ENCODE peak calls at places on chromosomes 7 and 10, in six cellular contexts. A is CD8-positive, alpha-beta T cell; B is upper lobe of right lung; U is PC-3; S is tibial nerve; T is uterus. P is an unnamed sample.

GRCh38 chr7:123682690-123683089 is 27.0 kb downstream of the LMOD2 start:
- DNase-seq in B (no peak), A (no peak), U (peak), S (no peak), T (no peak), P (peak)

GRCh38 chr10:131435760-131436448 is 124.4 kb upstream of the TCERG1L start:
- DNase-seq in T (no peak), B (no peak), A (no peak), U (peak), S (no peak), P (no peak)

GRCh38 chr10:102675887-102676616 is 31.8 kb downstream of the TRIM8 start:
- DNase-seq in T (no peak), B (no peak), U (peak), S (no peak), A (no peak), P (peak)

GRCh38 chr7:80584778-80585177 is 53.7 kb upstream of the CD36 start:
- DNase-seq in A (no peak), U (peak), B (no peak), S (no peak), T (no peak), P (peak)

GRCh38 chr7:8189615-8190014 is 72.4 kb downstream of the ICA1 start:
- DNase-seq in B (no peak), U (no peak), S (no peak), T (no peak), A (no peak), P (no peak)

GRCh38 chr7:111958889-111959288 is 247.3 kb downstream of the DOCK4 start:
- DNase-seq in T (no peak), B (no peak), S (no peak), U (no peak), A (no peak), P (no peak)

GRCh38 chr7:83365746-83366145 is 203.1 kb upstream of the PCLO start:
- DNase-seq in U (peak), B (no peak), T (no peak), A (no peak), S (no peak), P (no peak)

GRCh38 chr10:123081896-123082295 is 53.9 kb upstream of the HMX3 start:
- DNase-seq in S (no peak), U (no peak), A (no peak), T (no peak), B (no peak), P (no peak)

DNA sequence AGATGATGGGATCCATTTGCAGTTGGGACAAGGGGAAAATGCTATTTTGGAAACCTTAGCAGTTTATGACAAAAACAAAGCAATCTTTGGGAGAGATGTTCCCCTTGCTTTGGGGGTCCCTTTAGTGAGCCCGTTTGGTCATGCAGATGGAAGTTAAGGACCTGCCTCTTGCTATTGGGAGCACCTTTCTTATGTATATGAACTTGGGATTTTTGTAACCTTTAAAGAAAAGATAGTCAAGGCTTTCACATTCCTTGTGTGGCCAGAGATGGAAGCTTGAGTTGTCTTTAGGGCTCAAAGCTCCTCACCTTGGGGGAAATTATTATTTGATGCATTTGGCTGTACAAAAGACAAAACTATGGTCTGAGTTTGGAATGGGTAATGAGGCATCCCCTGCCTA is 179.0 kb upstream of the PLPP4 start:
- DNase-seq in T (no peak), U (no peak), B (no peak), S (no peak), A (no peak), P (no peak)
- TF ChIP-seq CTCF in T (no peak), U (no peak), B (no peak), S (no peak), A (no peak), P (no peak)

DNA sequence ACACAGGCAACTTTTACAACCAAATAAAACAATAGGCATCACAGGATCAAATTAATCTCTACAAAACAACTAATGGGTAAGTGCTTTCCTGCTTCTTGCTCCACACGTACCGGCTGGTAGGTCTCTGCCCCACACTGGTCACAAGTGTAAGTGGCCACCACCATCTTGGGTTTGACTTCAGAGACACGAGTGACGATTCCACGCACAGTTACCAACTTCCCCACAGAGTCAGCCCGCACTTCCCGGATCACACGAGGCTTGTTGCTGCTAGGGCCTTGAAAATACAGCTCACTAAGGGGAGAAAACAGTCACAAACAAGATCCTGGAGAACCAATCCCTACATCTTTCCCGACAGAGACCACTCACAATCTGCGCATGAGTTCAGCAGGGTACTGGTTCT is 2.3 kb downstream of the MCM7 start:
- DNase-seq in T (no peak), A (no peak), S (no peak), U (no peak), B (no peak), P (no peak)
- H3K4me3 ChIP-seq in T (no peak), A (no peak), S (no peak), U (peak), B (no peak), P (no peak)

DNA sequence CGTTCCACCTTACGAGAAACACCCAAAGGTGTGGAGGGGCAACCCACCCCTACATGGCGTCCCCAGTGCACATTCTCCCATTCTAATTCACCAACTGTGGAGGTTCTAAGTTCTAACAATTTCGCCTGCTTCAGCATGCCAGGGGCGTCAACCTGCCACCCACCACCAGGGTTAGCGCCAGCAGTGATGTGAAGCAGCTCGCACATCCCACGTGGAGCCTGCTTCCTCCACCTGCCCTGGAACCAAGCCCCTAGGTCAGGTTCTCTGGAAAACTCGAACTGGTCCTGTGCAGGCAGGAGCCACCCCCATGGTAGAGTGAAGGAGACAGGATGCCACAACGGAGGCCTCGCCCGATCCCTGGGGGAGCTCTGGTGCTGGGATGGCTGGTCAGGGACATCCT is 33.3 kb upstream of the FXYD4 start:
- DNase-seq in A (no peak), B (no peak), S (no peak), T (no peak), U (no peak), P (no peak)
- TF ChIP-seq CTCF in A (no peak), B (no peak), S (no peak), T (no peak), U (no peak), P (no peak)

GRCh38 chr10:93751832-93752231 is 5.9 kb upstream of the LGI1 start:
- DNase-seq in B (no peak), T (no peak), A (no peak), S (no peak), U (peak), P (no peak)
- H3K4me3 ChIP-seq in B (peak), T (no peak), A (no peak), S (no peak), U (no peak), P (no peak)

GRCh38 chr7:128710391-128710930 is 28.7 kb upstream of the CALU start:
- DNase-seq in S (no peak), B (no peak), A (no peak), U (no peak), T (no peak), P (no peak)

GRCh38 chr7:128705891-128706333 is 33.2 kb upstream of the CALU start:
- DNase-seq in T (no peak), B (no peak), A (no peak), U (peak), S (no peak), P (no peak)

GRCh38 chr7:128707752-128708151 is 31.4 kb upstream of the CALU start:
- DNase-seq in S (no peak), U (no peak), B (no peak), T (no peak), A (no peak), P (no peak)

GRCh38 chr7:128708824-128709223 is 30.3 kb upstream of the CALU start:
- DNase-seq in A (no peak), U (no peak), S (no peak), B (no peak), T (no peak), P (no peak)

DNA sequence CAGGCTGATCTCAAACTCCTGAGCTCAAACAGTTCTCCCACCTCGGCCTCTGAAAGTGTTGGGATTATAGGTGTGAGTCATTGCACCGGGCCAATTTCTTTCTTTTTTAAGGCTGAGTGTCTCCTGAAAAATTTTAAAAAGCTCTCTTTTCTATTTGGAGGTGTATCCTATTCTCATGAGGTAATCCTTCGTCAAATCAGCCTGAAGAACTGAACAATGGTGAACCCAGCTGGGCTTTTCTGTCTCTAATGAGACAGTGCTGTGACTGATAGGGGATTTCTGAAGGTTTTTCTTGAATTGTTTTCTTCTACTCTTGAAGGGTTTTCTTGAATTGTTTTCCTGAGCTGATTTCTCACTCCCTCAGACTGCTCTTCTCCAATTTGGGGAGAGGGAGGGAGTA is 30.9 kb upstream of the CALU start:
- DNase-seq in U (no peak), A (no peak), B (no peak), T (no peak), S (no peak), P (no peak)
- TF ChIP-seq CTCF in U (no peak), A (no peak), B (no peak), T (no peak), S (no peak), P (no peak)

DNA sequence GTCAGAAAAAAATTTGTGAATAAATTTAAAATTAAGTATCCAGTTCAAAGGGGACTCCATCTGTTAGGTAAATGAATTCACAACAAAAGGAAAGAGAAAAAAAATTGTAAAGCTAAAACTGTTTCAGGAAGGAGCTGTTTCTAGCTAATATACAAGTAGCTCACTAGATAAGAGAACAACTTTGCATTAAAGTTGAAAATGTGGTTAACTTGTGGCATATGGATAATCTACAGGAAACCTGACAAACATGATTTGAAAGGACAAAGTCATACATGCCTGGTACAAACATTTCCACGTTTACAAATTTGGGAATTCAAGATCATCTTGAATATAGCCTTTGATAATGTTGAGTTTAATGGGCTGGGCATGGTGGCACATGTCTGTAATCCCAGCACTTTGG is 8.9 kb downstream of the NT5C3A start:
- DNase-seq in S (no peak), A (no peak), U (no peak), T (no peak), B (no peak), P (no peak)
- H3K4me3 ChIP-seq in S (no peak), A (no peak), U (no peak), T (no peak), B (no peak), P (no peak)

GRCh38 chr10:75210193-75211006 is at the start of gene VDAC2:
- DNase-seq in T (peak), U (peak), B (peak), S (peak), A (peak), P (peak)
- TF ChIP-seq CTCF in T (no peak), U (no peak), B (no peak), S (no peak), A (no peak), P (no peak)

GRCh38 chr7:70630647-70631457 is 501.1 kb upstream of the GALNT17 start:
- DNase-seq in A (no peak), T (peak), S (no peak), B (no peak), U (no peak), P (no peak)
- H3K4me3 ChIP-seq in A (no peak), T (no peak), S (no peak), B (peak), U (no peak), P (no peak)

P was measured in AG09309.